ENCODE peak calls at places on chromosomes 11 and 22, in ten cellular contexts. One of them, this sample, is unnamed.
A peak's percentile ranks its signal among the peaks of the same experiment; 100 is the strongest.

GRCh38 chr11:40417627-40418026 is 1041.8 kb downstream of the LRRC4C start:
- DNase-seq in GM20000: no peak
- DNase-seq in breast epithelium: no peak
- DNase-seq in activated T-cell treated with anti-CD3 and anti-CD28 coated beads for 48 hours: no peak
- DNase-seq in lower lobe of right lung: no peak
- DNase-seq in ACHN: no peak
- DNase-seq in NCI-H345: no peak
- DNase-seq in upper lobe of right lung: no peak
- DNase-seq in HTR-8/SVneo: no peak
- DNase-seq in stromal cell of bone marrow: no peak
- DNase-seq in this sample: no peak

GRCh38 chr11:118002541-118003019 is 16.4 kb downstream of the IL10RA start:
- DNase-seq in GM20000: no peak
- DNase-seq in breast epithelium: no peak
- DNase-seq in activated T-cell treated with anti-CD3 and anti-CD28 coated beads for 48 hours: peak; percentile 75
- DNase-seq in lower lobe of right lung: peak; percentile 49
- DNase-seq in ACHN: no peak
- DNase-seq in NCI-H345: no peak
- DNase-seq in upper lobe of right lung: no peak
- DNase-seq in HTR-8/SVneo: no peak
- DNase-seq in stromal cell of bone marrow: no peak
- DNase-seq in this sample: no peak

GRCh38 chr22:20211997-20212753 is 55.9 kb downstream of the RTN4R start:
- DNase-seq in GM20000: no peak
- DNase-seq in breast epithelium: peak; percentile 21
- DNase-seq in activated T-cell treated with anti-CD3 and anti-CD28 coated beads for 48 hours: no peak
- DNase-seq in lower lobe of right lung: peak; percentile 74
- DNase-seq in ACHN: no peak
- DNase-seq in NCI-H345: peak; percentile 88
- DNase-seq in upper lobe of right lung: peak; percentile 85
- DNase-seq in HTR-8/SVneo: no peak
- DNase-seq in stromal cell of bone marrow: no peak
- DNase-seq in this sample: no peak

GRCh38 chr11:36035454-36035853 is 91.6 kb downstream of the LDLRAD3 start:
- DNase-seq in GM20000: no peak
- DNase-seq in breast epithelium: no peak
- DNase-seq in activated T-cell treated with anti-CD3 and anti-CD28 coated beads for 48 hours: no peak
- DNase-seq in lower lobe of right lung: no peak
- DNase-seq in ACHN: no peak
- DNase-seq in NCI-H345: no peak
- DNase-seq in upper lobe of right lung: no peak
- DNase-seq in HTR-8/SVneo: no peak
- DNase-seq in stromal cell of bone marrow: no peak
- DNase-seq in this sample: no peak

GRCh38 chr11:12163181-12163841 is 52.9 kb downstream of the MICAL2 start:
- DNase-seq in GM20000: no peak
- DNase-seq in breast epithelium: peak; percentile 56
- DNase-seq in activated T-cell treated with anti-CD3 and anti-CD28 coated beads for 48 hours: no peak
- DNase-seq in lower lobe of right lung: no peak
- DNase-seq in ACHN: no peak
- DNase-seq in NCI-H345: no peak
- DNase-seq in upper lobe of right lung: peak; percentile 55
- DNase-seq in HTR-8/SVneo: no peak
- DNase-seq in stromal cell of bone marrow: no peak
- DNase-seq in this sample: no peak

GRCh38 chr22:45029501-45029900 is 19.7 kb upstream of the PHF21B start:
- DNase-seq in GM20000: no peak
- DNase-seq in breast epithelium: no peak
- DNase-seq in activated T-cell treated with anti-CD3 and anti-CD28 coated beads for 48 hours: no peak
- DNase-seq in lower lobe of right lung: no peak
- DNase-seq in ACHN: no peak
- DNase-seq in NCI-H345: no peak
- DNase-seq in upper lobe of right lung: no peak
- DNase-seq in HTR-8/SVneo: no peak
- DNase-seq in stromal cell of bone marrow: no peak
- DNase-seq in this sample: no peak

GRCh38 chr11:68271781-68272608 is at the start of gene C11orf24:
- DNase-seq in GM20000: peak; percentile 98
- DNase-seq in breast epithelium: peak; percentile 92
- DNase-seq in activated T-cell treated with anti-CD3 and anti-CD28 coated beads for 48 hours: peak; percentile 95
- DNase-seq in lower lobe of right lung: peak; percentile 96
- DNase-seq in ACHN: peak; percentile 93
- DNase-seq in NCI-H345: peak; percentile 97
- DNase-seq in upper lobe of right lung: peak; percentile 97
- DNase-seq in HTR-8/SVneo: peak; percentile 98
- DNase-seq in stromal cell of bone marrow: peak; percentile 88
- DNase-seq in this sample: peak; percentile 96

GRCh38 chr11:45332486-45332934 is 46.4 kb upstream of the SYT13 start:
- DNase-seq in GM20000: peak; percentile 70
- DNase-seq in breast epithelium: no peak
- DNase-seq in activated T-cell treated with anti-CD3 and anti-CD28 coated beads for 48 hours: peak; percentile 31
- DNase-seq in lower lobe of right lung: no peak
- DNase-seq in ACHN: peak; percentile 29
- DNase-seq in NCI-H345: peak; percentile 55
- DNase-seq in upper lobe of right lung: no peak
- DNase-seq in HTR-8/SVneo: peak; percentile 68
- DNase-seq in stromal cell of bone marrow: no peak
- DNase-seq in this sample: peak; percentile 54

GRCh38 chr11:121487191-121487590 is 34.4 kb upstream of the SORL1-AS1 start:
- DNase-seq in GM20000: no peak
- DNase-seq in breast epithelium: no peak
- DNase-seq in activated T-cell treated with anti-CD3 and anti-CD28 coated beads for 48 hours: no peak
- DNase-seq in lower lobe of right lung: no peak
- DNase-seq in ACHN: no peak
- DNase-seq in NCI-H345: peak; percentile 7
- DNase-seq in upper lobe of right lung: no peak
- DNase-seq in HTR-8/SVneo: no peak
- DNase-seq in stromal cell of bone marrow: no peak
- DNase-seq in this sample: no peak

GRCh38 chr22:19745155-19746133 is 15.1 kb upstream of the TBX1 start:
- DNase-seq in GM20000: no peak
- DNase-seq in breast epithelium: no peak
- DNase-seq in activated T-cell treated with anti-CD3 and anti-CD28 coated beads for 48 hours: no peak
- DNase-seq in lower lobe of right lung: no peak
- DNase-seq in ACHN: no peak
- DNase-seq in NCI-H345: no peak
- DNase-seq in upper lobe of right lung: no peak
- DNase-seq in HTR-8/SVneo: no peak
- DNase-seq in stromal cell of bone marrow: no peak
- DNase-seq in this sample: no peak

GRCh38 chr11:75667831-75668507 is 869 bp downstream of the MAP6 start:
- DNase-seq in GM20000: peak; percentile 77
- DNase-seq in breast epithelium: no peak
- DNase-seq in activated T-cell treated with anti-CD3 and anti-CD28 coated beads for 48 hours: no peak
- DNase-seq in lower lobe of right lung: peak; percentile 64
- DNase-seq in ACHN: peak; percentile 4
- DNase-seq in NCI-H345: peak; percentile 83
- DNase-seq in upper lobe of right lung: peak; percentile 81
- DNase-seq in HTR-8/SVneo: peak; percentile 48
- DNase-seq in stromal cell of bone marrow: no peak
- DNase-seq in this sample: peak; percentile 82

GRCh38 chr11:102637731-102638130 is 12.6 kb upstream of the MMP20 start:
- DNase-seq in GM20000: no peak
- DNase-seq in breast epithelium: no peak
- DNase-seq in activated T-cell treated with anti-CD3 and anti-CD28 coated beads for 48 hours: no peak
- DNase-seq in lower lobe of right lung: no peak
- DNase-seq in ACHN: no peak
- DNase-seq in NCI-H345: no peak
- DNase-seq in upper lobe of right lung: no peak
- DNase-seq in HTR-8/SVneo: no peak
- DNase-seq in stromal cell of bone marrow: no peak
- DNase-seq in this sample: no peak

GRCh38 chr22:28111501-28111900 is 192.4 kb upstream of the PITPNB start:
- DNase-seq in GM20000: no peak
- DNase-seq in breast epithelium: no peak
- DNase-seq in activated T-cell treated with anti-CD3 and anti-CD28 coated beads for 48 hours: no peak
- DNase-seq in lower lobe of right lung: no peak
- DNase-seq in ACHN: no peak
- DNase-seq in NCI-H345: no peak
- DNase-seq in upper lobe of right lung: no peak
- DNase-seq in HTR-8/SVneo: no peak
- DNase-seq in stromal cell of bone marrow: peak; percentile 63
- DNase-seq in this sample: no peak